ENCODE peak calls at places on chromosome 9, in seven cellular contexts. O is K562, V is IMR-90, L is mammary epithelial cell, Z is neuronal stem cell, B is fibroblast of lung, C is PC-3. F is an unnamed sample.

GRCh38 chr9:15505927-15506326 is 4.8 kb downstream of the PSIP1 start:
- DNase-seq in O (no peak), V (no peak), L (no peak), Z (no peak), B (no peak), C (no peak), F (no peak)

GRCh38 chr9:92360083-92360482 is 34.3 kb downstream of the CENPP start:
- DNase-seq in O (no peak), V (no peak), L (no peak), Z (no peak), B (no peak), C (no peak), F (no peak)

GRCh38 chr9:20618361-20618799 is 3.9 kb downstream of the MLLT3 start:
- DNase-seq in O (no peak), V (peak), L (peak), Z (no peak), B (peak), C (peak), F (peak)

GRCh38 chr9:120841930-120842684 is 615 bp downstream of the PSMD5 start:
- DNase-seq in O (no peak), V (peak), L (no peak), Z (peak), B (peak), C (peak), F (no peak)

GRCh38 chr9:136087741-136088480 is 7.2 kb downstream of the NACC2 start:
- DNase-seq in O (no peak), V (no peak), L (no peak), Z (no peak), B (no peak), C (no peak), F (no peak)

GRCh38 chr9:108919517-108919916 is 14.4 kb downstream of the ELP1 start:
- DNase-seq in O (no peak), V (no peak), L (no peak), Z (no peak), B (no peak), C (no peak), F (peak)

GRCh38 chr9:93301291-93301811 is 117.4 kb downstream of the WNK2 start:
- DNase-seq in O (peak), V (no peak), L (no peak), Z (no peak), B (no peak), C (no peak), F (no peak)

GRCh38 chr9:129178579-129178909 is 483 bp upstream of the IER5L start:
- DNase-seq in O (no peak), V (no peak), L (no peak), Z (no peak), B (no peak), C (no peak), F (no peak)

GRCh38 chr9:706606-707451 is 134.7 kb upstream of the DMRT1 start:
- DNase-seq in O (peak), V (peak), L (peak), Z (peak), B (peak), C (peak), F (peak)

GRCh38 chr9:127910613-127911205 is 6.1 kb downstream of the ST6GALNAC4 start:
- DNase-seq in O (no peak), V (peak), L (no peak), Z (no peak), B (peak), C (no peak), F (no peak)

GRCh38 chr9:112884721-112885120 is 6.0 kb downstream of the SLC46A2 start:
- DNase-seq in O (no peak), V (no peak), L (peak), Z (no peak), B (no peak), C (peak), F (no peak)

DNA sequence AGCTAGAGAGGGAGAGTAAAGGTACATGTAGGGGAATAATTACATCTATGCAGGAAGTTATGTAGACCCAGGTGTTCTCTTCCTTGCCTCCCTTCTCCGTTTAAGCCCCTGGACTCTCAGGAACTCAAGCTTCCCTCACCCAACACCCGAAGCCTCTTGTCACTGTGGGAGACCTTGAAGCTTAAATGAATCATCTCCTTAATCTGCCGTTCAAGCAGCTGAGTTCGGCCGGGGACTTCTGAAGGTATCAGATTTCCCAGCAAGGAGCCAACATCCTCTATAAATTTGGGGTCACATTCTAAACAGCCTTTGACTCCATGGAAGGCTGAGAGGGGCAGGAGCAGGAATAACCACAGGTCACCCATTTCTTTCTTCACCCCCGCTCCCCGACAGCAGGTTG is 412 bp downstream of the IZUMO3 start:
- DNase-seq in O (no peak), V (no peak), L (no peak), Z (no peak), B (no peak), C (no peak), F (no peak)
- H2AFZ ChIP-seq in O (no peak), V (no peak), L (no peak), Z (no peak), B (no peak), C (no peak), F (no peak)

GRCh38 chr9:6078382-6079105 is 63.1 kb upstream of the RANBP6 start:
- DNase-seq in O (no peak), V (no peak), L (no peak), Z (no peak), B (no peak), C (no peak), F (no peak)

GRCh38 chr9:6073731-6074130 is 58.3 kb upstream of the RANBP6 start:
- DNase-seq in O (no peak), V (peak), L (no peak), Z (no peak), B (no peak), C (peak), F (no peak)

GRCh38 chr9:6080154-6080716 is 64.8 kb upstream of the RANBP6 start:
- DNase-seq in O (peak), V (peak), L (peak), Z (peak), B (peak), C (peak), F (peak)

GRCh38 chr9:6079386-6079785 is 64.0 kb upstream of the RANBP6 start:
- DNase-seq in O (no peak), V (no peak), L (no peak), Z (no peak), B (no peak), C (no peak), F (no peak)

DNA sequence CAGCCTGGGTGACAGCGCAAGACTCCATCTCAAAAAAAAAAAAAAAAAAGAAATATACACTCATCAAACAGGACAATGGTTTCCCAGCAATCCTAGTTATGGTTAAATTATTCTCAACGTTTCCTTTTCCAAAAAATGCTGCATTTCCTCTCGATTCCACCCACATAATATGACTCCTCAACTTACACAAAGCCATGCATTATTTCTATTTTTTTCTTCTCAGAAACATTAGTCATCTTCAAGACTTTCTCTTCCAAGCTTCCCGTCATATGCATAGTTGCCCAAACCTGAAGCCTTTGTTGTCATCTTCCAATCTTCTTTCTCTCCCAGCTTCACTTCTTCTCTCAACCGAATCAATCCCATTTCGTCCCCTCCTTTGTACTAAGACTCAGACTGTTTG is 61.4 kb upstream of the RANBP6 start:
- DNase-seq in O (no peak), V (peak), L (peak), Z (no peak), B (no peak), C (no peak), F (no peak)
- H2AFZ ChIP-seq in O (peak), V (no peak), L (peak), Z (no peak), B (no peak), C (no peak), F (no peak)

GRCh38 chr9:137318565-137318964 is 16.5 kb upstream of the NRARP start:
- DNase-seq in O (no peak), V (no peak), L (no peak), Z (no peak), B (no peak), C (no peak), F (no peak)
- H2AFZ ChIP-seq in O (no peak), V (no peak), L (no peak), Z (peak), B (no peak), C (no peak), F (no peak)

GRCh38 chr9:130756460-130757152 is 63.0 kb downstream of the EXOSC2 start:
- DNase-seq in O (no peak), V (no peak), L (no peak), Z (no peak), B (no peak), C (no peak), F (no peak)
- H2AFZ ChIP-seq in O (no peak), V (no peak), L (no peak), Z (no peak), B (no peak), C (no peak), F (no peak)